ENCODE peak calls at places on chromosomes 4 and X, in seven cellular contexts. E is AG10803; N is astrocyte of the spinal cord; L is CD4-positive, alpha-beta T cell; P is IMR-90; F is GM13977; M is pancreas. T is an unnamed sample.

GRCh38 chr4:113141901-113142346 is 92.5 kb downstream of the ANK2 start:
- DNase-seq in E (peak), N (peak), L (no peak), P (peak), F (peak), M (no peak), T (peak)

GRCh38 chr4:99300934-99301333 is 10.1 kb upstream of the ADH1A start:
- DNase-seq in E (peak), N (peak), L (no peak), P (peak), F (no peak), M (peak), T (peak)

GRCh38 chr4:77146426-77147399 is 10.3 kb upstream of the CCNG2 start:
- DNase-seq in E (no peak), N (no peak), L (no peak), P (no peak), F (no peak), M (no peak), T (peak)

GRCh38 chr4:100008048-100008447 is 58.0 kb upstream of the H2AZ1 start:
- DNase-seq in E (peak), N (peak), L (no peak), P (peak), F (no peak), M (no peak), T (peak)

GRCh38 chr4:130233377-130234047 is 1137.6 kb downstream of the C4orf33 start:
- DNase-seq in E (no peak), N (peak), L (no peak), P (no peak), F (peak), M (no peak), T (peak)

GRCh38 chr4:30720021-30720655 is at the start of gene PCDH7:
- DNase-seq in E (no peak), N (peak), L (no peak), P (peak), F (peak), M (peak), T (peak)

GRCh38 chr4:100114909-100115308 is 75.4 kb downstream of the DDIT4L start:
- DNase-seq in E (no peak), N (no peak), L (no peak), P (no peak), F (no peak), M (no peak), T (no peak)

GRCh38 chr4:101187837-101188236 is 159.5 kb downstream of the PPP3CA start:
- DNase-seq in E (no peak), N (no peak), L (no peak), P (no peak), F (no peak), M (no peak), T (no peak)

GRCh38 chr4:125461676-125462363 is 147.1 kb downstream of the FAT4 start:
- DNase-seq in E (no peak), N (no peak), L (no peak), P (peak), F (no peak), M (no peak), T (no peak)

DNA sequence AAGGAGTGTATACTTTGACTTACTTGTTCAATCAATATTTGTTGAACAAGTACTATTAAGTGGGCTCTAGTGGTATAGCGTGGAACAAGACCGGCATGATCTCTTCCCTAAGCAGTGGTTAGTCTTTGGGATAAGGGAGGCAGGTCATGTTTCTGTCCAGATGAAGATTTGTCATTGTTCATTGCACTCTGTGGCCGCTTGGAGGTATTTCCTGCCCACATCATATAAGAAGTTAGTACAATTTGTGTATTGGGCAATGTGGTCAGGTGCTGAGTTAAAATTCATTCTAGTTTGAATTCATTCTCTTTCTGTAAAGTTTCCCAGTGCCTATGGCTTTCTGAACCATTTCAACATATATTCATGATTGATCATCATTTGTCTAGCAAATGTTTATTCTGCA is 101.1 kb upstream of the SHISA3 start:
- DNase-seq in E (no peak), N (no peak), L (no peak), P (no peak), F (no peak), M (no peak), T (no peak)
- TF ChIP-seq CTCF in E (no peak), N (no peak), L (no peak), P (no peak), F (peak), M (no peak), T (no peak)

GRCh38 chrX:11558972-11559371 is 106.7 kb downstream of the ARHGAP6 start:
- DNase-seq in E (no peak), N (no peak), L (peak), P (no peak), F (peak), M (no peak), T (no peak)
- TF ChIP-seq CTCF in E (no peak), N (peak), L (no peak), P (peak), F (peak), M (no peak), T (peak)

DNA sequence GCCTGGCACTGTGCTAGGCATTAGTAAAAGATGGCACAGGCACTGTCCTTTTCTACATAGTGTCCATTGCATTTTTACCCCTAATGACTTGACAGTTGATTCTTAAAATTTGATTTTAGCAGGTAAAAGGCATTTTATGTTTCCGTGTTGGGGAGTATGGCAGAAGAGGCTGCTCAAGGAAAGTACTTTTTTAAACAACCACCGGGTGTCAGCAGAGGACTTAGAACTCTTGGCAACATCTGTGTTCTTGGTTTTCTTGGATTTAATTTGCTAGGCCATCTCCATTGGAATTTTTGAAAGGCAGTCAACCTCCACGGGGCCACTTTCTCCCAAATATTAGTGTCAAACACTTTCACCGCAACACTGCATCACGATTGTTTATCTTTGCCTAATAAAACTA is 102.9 kb downstream of the TSPAN7 start:
- DNase-seq in E (peak), N (peak), L (no peak), P (peak), F (no peak), M (no peak), T (peak)
- TF ChIP-seq CTCF in E (peak), N (peak), L (no peak), P (peak), F (peak), M (peak), T (peak)

GRCh38 chr4:122632396-122633143 is 11.7 kb upstream of the IL21 start:
- DNase-seq in E (no peak), N (no peak), L (no peak), P (peak), F (peak), M (no peak), T (no peak)

GRCh38 chr4:122639181-122639580 is 18.3 kb upstream of the IL21 start:
- DNase-seq in E (no peak), N (no peak), L (no peak), P (no peak), F (no peak), M (no peak), T (no peak)

GRCh38 chr4:122636697-122637096 is 15.8 kb upstream of the IL21 start:
- DNase-seq in E (no peak), N (no peak), L (no peak), P (no peak), F (peak), M (no peak), T (no peak)

GRCh38 chr4:122635205-122635604 is 14.3 kb upstream of the IL21 start:
- DNase-seq in E (no peak), N (no peak), L (no peak), P (no peak), F (peak), M (no peak), T (no peak)

GRCh38 chr4:122633211-122633610 is 12.3 kb upstream of the IL21 start:
- DNase-seq in E (peak), N (no peak), L (no peak), P (no peak), F (no peak), M (no peak), T (no peak)
- TF ChIP-seq CTCF in E (no peak), N (no peak), L (no peak), P (no peak), F (no peak), M (no peak), T (no peak)

DNA sequence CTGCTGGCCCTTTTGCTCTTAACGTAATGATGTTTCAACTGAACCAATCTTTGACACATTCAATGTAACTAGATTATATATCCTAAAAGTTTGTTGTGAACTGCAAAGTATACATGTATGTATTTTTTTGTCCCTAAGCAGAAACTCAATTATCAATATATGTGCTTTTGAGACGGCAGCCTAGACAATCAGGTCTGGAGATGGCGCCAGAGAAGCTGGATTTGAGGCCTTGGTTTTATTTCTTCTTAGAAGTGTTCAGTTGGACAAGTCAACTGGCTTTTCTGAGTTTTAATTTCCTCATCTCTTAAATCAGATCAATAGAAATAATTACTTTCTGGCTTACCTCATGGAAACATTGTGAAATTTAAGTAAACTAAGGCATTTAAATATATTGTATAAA is 62.5 kb downstream of the DCAF8L1 start:
- DNase-seq in E (no peak), N (peak), L (no peak), P (peak), F (no peak), M (no peak), T (no peak)
- TF ChIP-seq CTCF in E (no peak), N (no peak), L (no peak), P (peak), F (no peak), M (no peak), T (no peak)

GRCh38 chr4:116664198-116664597 is 421.2 kb downstream of the TRAM1L1 start:
- DNase-seq in E (no peak), N (no peak), L (no peak), P (no peak), F (no peak), M (no peak), T (no peak)

GRCh38 chr4:116668190-116668589 is 417.2 kb downstream of the TRAM1L1 start:
- DNase-seq in E (no peak), N (no peak), L (no peak), P (no peak), F (no peak), M (no peak), T (no peak)
- TF ChIP-seq CTCF in E (no peak), N (no peak), L (no peak), P (no peak), F (peak), M (no peak), T (no peak)

GRCh38 chr4:111847256-111848108 is 297.8 kb upstream of the FAM241A start:
- DNase-seq in E (peak), N (no peak), L (no peak), P (no peak), F (no peak), M (no peak), T (peak)
- TF ChIP-seq CTCF in E (peak), N (peak), L (no peak), P (peak), F (no peak), M (no peak), T (peak)

GRCh38 chr4:178599521-178599920 is 1157.3 kb upstream of the AGA start:
- DNase-seq in E (no peak), N (no peak), L (no peak), P (no peak), F (no peak), M (no peak), T (no peak)
- TF ChIP-seq CTCF in E (no peak), N (peak), L (no peak), P (no peak), F (peak), M (no peak), T (no peak)

GRCh38 chr4:186940476-186940875 is 216.8 kb upstream of the FAT1 start:
- DNase-seq in E (no peak), N (no peak), L (no peak), P (no peak), F (no peak), M (no peak), T (no peak)

GRCh38 chr4:186946140-186946539 is 222.5 kb upstream of the FAT1 start:
- DNase-seq in E (no peak), N (no peak), L (no peak), P (no peak), F (no peak), M (peak), T (no peak)

GRCh38 chr4:186939766-186940165 is 216.1 kb upstream of the FAT1 start:
- DNase-seq in E (no peak), N (no peak), L (no peak), P (no peak), F (no peak), M (no peak), T (no peak)

GRCh38 chr4:186943607-186943908 is 219.9 kb upstream of the FAT1 start:
- DNase-seq in E (no peak), N (no peak), L (no peak), P (no peak), F (no peak), M (no peak), T (no peak)

DNA sequence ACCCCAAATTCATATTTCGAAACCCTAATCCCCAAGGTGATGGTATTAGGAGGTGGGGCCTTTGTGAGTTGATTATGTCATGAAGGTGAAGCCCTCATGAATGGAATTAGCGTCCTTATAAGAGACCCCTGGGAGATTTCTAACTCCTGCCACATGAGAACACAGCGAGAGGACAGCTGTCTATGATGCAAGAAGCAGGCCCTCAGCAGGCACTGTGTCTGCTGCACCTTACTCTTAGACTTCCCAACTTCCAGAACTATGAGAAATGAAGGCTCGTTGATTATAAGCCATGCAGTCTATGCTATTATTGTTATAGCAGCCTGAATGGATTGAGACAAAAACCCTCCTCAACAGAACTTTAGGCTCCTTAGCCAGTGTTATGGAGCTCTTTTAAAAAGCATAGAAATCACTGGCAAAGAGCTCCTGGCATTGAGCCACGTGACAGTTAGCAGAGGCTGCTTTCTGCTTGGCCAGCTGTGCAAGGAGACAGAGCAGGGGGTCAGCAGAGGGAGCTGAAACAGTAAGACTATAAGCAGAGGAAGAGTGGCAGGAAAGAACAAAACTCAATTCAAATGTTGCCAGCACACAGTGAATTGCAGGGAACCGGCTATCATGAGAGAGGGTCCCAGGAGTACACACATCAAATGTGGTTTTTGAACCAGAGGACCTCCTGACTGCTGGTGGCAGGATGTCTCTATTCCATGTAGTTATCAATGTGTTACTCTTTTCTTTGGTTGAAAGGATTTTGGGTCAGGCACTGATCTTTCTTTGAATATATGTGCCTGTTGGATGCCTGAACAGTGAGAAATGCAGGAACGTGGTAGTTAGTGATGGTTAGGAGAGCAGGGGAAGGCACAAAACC is 219.3 kb upstream of the FAT1 start:
- DNase-seq in E (peak), N (peak), L (no peak), P (peak), F (no peak), M (no peak), T (no peak)
- TF ChIP-seq CTCF in E (no peak), N (peak), L (no peak), P (no peak), F (no peak), M (no peak), T (no peak)

GRCh38 chr4:118354913-118355312 is 2.1 kb upstream of the PRSS12 start:
- DNase-seq in E (no peak), N (no peak), L (no peak), P (no peak), F (no peak), M (no peak), T (no peak)

GRCh38 chr4:118352843-118353373 is at the start of gene PRSS12:
- DNase-seq in E (peak), N (peak), L (peak), P (peak), F (peak), M (peak), T (peak)

GRCh38 chr4:118353452-118353851 is 649 bp upstream of the PRSS12 start:
- DNase-seq in E (no peak), N (no peak), L (no peak), P (no peak), F (no peak), M (no peak), T (no peak)

GRCh38 chr4:118350961-118351360 is 1.8 kb downstream of the PRSS12 start:
- DNase-seq in E (no peak), N (no peak), L (no peak), P (no peak), F (no peak), M (no peak), T (no peak)

DNA sequence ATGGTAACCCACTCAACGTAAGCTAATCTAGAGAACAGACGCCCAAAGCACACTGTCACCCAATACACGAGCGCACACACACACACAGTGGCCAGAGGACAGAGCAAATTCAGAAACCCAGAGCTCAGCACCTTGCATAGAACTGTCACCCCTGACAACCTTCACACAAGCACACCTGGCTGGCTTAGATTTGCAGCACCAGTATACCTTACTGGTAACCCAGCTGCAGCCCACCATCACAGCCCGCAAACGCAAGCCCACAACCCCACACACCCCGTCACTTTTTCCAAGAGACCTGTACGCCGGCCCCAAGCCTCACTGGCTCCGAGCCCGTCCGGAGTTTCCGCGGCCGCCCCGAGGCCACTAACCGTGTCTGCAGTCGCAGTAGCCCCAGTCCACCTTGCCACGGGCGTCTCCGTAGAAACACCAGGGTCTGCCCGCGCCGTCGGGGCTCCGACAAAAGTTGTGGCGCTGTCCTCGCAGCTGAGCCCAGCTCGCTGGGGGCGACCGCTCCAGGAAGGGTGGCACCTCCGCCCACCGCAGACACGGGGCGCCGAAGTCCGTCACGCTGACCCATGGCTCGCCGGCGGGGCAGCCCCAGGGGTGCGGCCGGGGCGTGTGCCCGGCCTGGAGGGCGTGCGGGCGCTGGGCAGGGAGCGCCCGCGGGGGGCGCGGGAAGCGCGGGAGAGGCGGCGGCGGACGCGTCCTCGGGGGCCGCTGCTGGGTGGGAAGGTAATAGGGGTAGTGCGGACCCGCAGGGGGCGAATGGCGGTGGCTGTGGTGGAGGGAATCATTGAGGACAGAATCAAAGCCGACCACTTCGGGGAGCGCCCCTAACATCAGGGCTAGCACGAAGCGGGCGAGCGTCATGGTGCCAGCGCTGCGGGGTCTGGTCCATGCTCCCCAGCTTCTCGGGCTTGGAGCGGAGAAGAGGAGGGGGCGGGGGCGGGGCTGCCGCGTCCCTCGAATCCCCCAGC is 664 bp downstream of the PRSS12 start:
- DNase-seq in E (no peak), N (peak), L (no peak), P (peak), F (peak), M (peak), T (peak)
- TF ChIP-seq CTCF in E (no peak), N (no peak), L (no peak), P (no peak), F (no peak), M (no peak), T (no peak)

T was measured in HFFc6.